ENCODE peak calls at places on chromosomes 5 and 9, in five cellular contexts. One of them, this sample, is unnamed. For H3K27me3, the result is how much of the 10 kb centered on the place peaks cover.

GRCh38 chr9:121034529-121034928 is 15.5 kb downstream of the C5 start:
- DNase-seq in AG04450: no peak
- DNase-seq in SJSA1: no peak
- DNase-seq in tibial nerve: no peak
- DNase-seq in CD8-positive, alpha-beta T cell: no peak
- DNase-seq in this sample: no peak

GRCh38 chr9:37410969-37411785 is 11.3 kb upstream of the GRHPR start:
- DNase-seq in CD8-positive, alpha-beta T cell: no peak
- DNase-seq in tibial nerve: no peak
- DNase-seq in AG04450: no peak
- DNase-seq in SJSA1: no peak
- DNase-seq in this sample: peak

GRCh38 chr5:158435161-158435616 is 576.2 kb upstream of the CLINT1 start:
- DNase-seq in SJSA1: no peak
- DNase-seq in CD8-positive, alpha-beta T cell: no peak
- DNase-seq in AG04450: no peak
- DNase-seq in tibial nerve: no peak
- DNase-seq in this sample: no peak

GRCh38 chr5:67983251-67983941 is 232.2 kb upstream of the PIK3R1 start:
- DNase-seq in CD8-positive, alpha-beta T cell: no peak
- DNase-seq in SJSA1: peak
- DNase-seq in tibial nerve: no peak
- DNase-seq in AG04450: peak
- DNase-seq in this sample: no peak

GRCh38 chr5:132506094-132506692 is 15.6 kb upstream of the IRF1 start:
- DNase-seq in AG04450: peak
- DNase-seq in CD8-positive, alpha-beta T cell: no peak
- DNase-seq in tibial nerve: no peak
- DNase-seq in SJSA1: peak
- DNase-seq in this sample: peak

GRCh38 chr9:99027414-99027813 is 77.5 kb upstream of the TGFBR1 start:
- DNase-seq in AG04450: no peak
- DNase-seq in SJSA1: no peak
- DNase-seq in CD8-positive, alpha-beta T cell: no peak
- DNase-seq in tibial nerve: no peak
- DNase-seq in this sample: no peak

GRCh38 chr5:54637654-54638053 is 120.1 kb downstream of the SNX18 start:
- DNase-seq in tibial nerve: no peak
- DNase-seq in CD8-positive, alpha-beta T cell: no peak
- DNase-seq in SJSA1: no peak
- DNase-seq in AG04450: no peak
- DNase-seq in this sample: no peak

GRCh38 chr9:76646249-76646648 is 118.0 kb upstream of the PCA3 start:
- DNase-seq in tibial nerve: no peak
- DNase-seq in SJSA1: no peak
- DNase-seq in AG04450: no peak
- DNase-seq in CD8-positive, alpha-beta T cell: no peak
- DNase-seq in this sample: no peak

GRCh38 chr5:14399054-14399657 is 182.4 kb upstream of the OTULINL start:
- DNase-seq in CD8-positive, alpha-beta T cell: no peak
- DNase-seq in tibial nerve: no peak
- DNase-seq in AG04450: no peak
- DNase-seq in SJSA1: peak
- DNase-seq in this sample: peak

GRCh38 chr9:96567203-96567700 is 52.4 kb downstream of the CDC14B start:
- DNase-seq in SJSA1: no peak
- DNase-seq in AG04450: no peak
- DNase-seq in tibial nerve: no peak
- DNase-seq in CD8-positive, alpha-beta T cell: peak
- DNase-seq in this sample: no peak
- H3K4me3 ChIP-seq in SJSA1: peak
- H3K4me3 ChIP-seq in AG04450: peak
- H3K4me3 ChIP-seq in tibial nerve: peak
- H3K4me3 ChIP-seq in CD8-positive, alpha-beta T cell: peak
- H3K4me3 ChIP-seq in this sample: peak

GRCh38 chr5:178234753-178235599 is 2.4 kb upstream of the PHYKPL start:
- DNase-seq in tibial nerve: peak
- DNase-seq in SJSA1: peak
- DNase-seq in AG04450: no peak
- DNase-seq in CD8-positive, alpha-beta T cell: peak
- DNase-seq in this sample: peak

GRCh38 chr5:178236685-178237084 is 4.1 kb upstream of the PHYKPL start:
- DNase-seq in CD8-positive, alpha-beta T cell: no peak
- DNase-seq in SJSA1: no peak
- DNase-seq in AG04450: no peak
- DNase-seq in tibial nerve: no peak
- DNase-seq in this sample: no peak

GRCh38 chr5:178235600-178235998 is 3.0 kb upstream of the PHYKPL start:
- DNase-seq in tibial nerve: no peak
- DNase-seq in AG04450: no peak
- DNase-seq in SJSA1: no peak
- DNase-seq in CD8-positive, alpha-beta T cell: no peak
- DNase-seq in this sample: no peak

GRCh38 chr5:178237431-178238312 is 5.1 kb upstream of the PHYKPL start:
- DNase-seq in SJSA1: no peak
- DNase-seq in AG04450: no peak
- DNase-seq in CD8-positive, alpha-beta T cell: no peak
- DNase-seq in tibial nerve: no peak
- DNase-seq in this sample: no peak

GRCh38 chr5:178236126-178236525 is 3.5 kb upstream of the PHYKPL start:
- DNase-seq in SJSA1: no peak
- DNase-seq in AG04450: no peak
- DNase-seq in tibial nerve: no peak
- DNase-seq in CD8-positive, alpha-beta T cell: no peak
- DNase-seq in this sample: no peak
- H3K27me3 ChIP-seq in SJSA1: under half
- H3K27me3 ChIP-seq in AG04450: under half
- H3K27me3 ChIP-seq in tibial nerve: under half
- H3K27me3 ChIP-seq in CD8-positive, alpha-beta T cell: under half
- H3K27me3 ChIP-seq in this sample: under half

GRCh38 chr5:114360362-114360761 is 1.5 kb upstream of the KCNN2 start:
- DNase-seq in AG04450: no peak
- DNase-seq in CD8-positive, alpha-beta T cell: no peak
- DNase-seq in tibial nerve: no peak
- DNase-seq in SJSA1: peak
- DNase-seq in this sample: peak
- H3K4me3 ChIP-seq in AG04450: peak
- H3K4me3 ChIP-seq in CD8-positive, alpha-beta T cell: no peak
- H3K4me3 ChIP-seq in tibial nerve: no peak
- H3K4me3 ChIP-seq in SJSA1: no peak
- H3K4me3 ChIP-seq in this sample: peak

GRCh38 chr5:139806111-139806510 is 10.5 kb downstream of the PSD2 start:
- DNase-seq in AG04450: no peak
- DNase-seq in CD8-positive, alpha-beta T cell: no peak
- DNase-seq in SJSA1: no peak
- DNase-seq in tibial nerve: no peak
- DNase-seq in this sample: no peak

GRCh38 chr5:139806726-139807646 is 11.4 kb downstream of the PSD2 start:
- DNase-seq in SJSA1: no peak
- DNase-seq in CD8-positive, alpha-beta T cell: no peak
- DNase-seq in tibial nerve: no peak
- DNase-seq in AG04450: no peak
- DNase-seq in this sample: peak

GRCh38 chr5:139809331-139809810 is 13.8 kb downstream of the PSD2 start:
- DNase-seq in tibial nerve: no peak
- DNase-seq in CD8-positive, alpha-beta T cell: no peak
- DNase-seq in SJSA1: no peak
- DNase-seq in AG04450: no peak
- DNase-seq in this sample: no peak

GRCh38 chr5:139808481-139809330 is 13.1 kb downstream of the PSD2 start:
- DNase-seq in AG04450: no peak
- DNase-seq in CD8-positive, alpha-beta T cell: no peak
- DNase-seq in tibial nerve: no peak
- DNase-seq in SJSA1: peak
- DNase-seq in this sample: peak

GRCh38 chr5:139807647-139808030 is 12.0 kb downstream of the PSD2 start:
- DNase-seq in AG04450: no peak
- DNase-seq in SJSA1: no peak
- DNase-seq in tibial nerve: no peak
- DNase-seq in CD8-positive, alpha-beta T cell: no peak
- DNase-seq in this sample: peak
- H3K27me3 ChIP-seq in AG04450: under half
- H3K27me3 ChIP-seq in SJSA1: under half
- H3K27me3 ChIP-seq in tibial nerve: under half
- H3K27me3 ChIP-seq in CD8-positive, alpha-beta T cell: under half
- H3K27me3 ChIP-seq in this sample: under half

DNA sequence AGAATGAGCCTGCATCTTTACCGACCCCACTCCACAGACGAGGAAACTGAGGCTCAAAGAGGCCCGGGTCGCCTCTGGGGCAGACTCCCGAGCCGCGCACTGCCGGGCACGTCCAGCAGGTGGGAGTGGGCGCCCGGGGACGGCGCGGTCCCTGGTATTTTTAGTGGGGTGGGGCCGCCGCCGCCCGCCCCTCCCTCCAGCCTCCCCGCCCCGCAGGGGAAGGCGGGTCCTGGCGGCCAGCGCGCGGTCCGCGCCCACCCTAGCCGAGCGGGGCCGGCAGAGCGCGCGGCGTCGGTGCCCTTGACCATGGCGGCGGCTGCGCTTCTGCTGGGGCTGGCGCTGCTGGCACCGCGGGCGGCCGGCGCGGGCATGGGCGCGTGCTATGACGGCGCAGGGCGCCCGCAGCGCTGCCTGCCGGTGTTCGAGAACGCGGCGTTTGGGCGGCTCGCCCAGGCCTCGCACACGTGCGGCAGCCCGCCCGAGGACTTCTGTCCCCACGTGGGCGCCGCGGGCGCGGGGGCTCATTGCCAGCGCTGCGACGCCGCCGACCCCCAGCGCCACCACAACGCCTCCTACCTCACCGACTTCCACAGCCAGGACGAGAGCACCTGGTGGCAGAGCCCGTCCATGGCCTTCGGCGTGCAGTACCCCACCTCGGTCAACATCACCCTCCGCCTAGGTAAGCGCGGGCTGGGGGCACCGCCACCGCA is at the start of gene LAMC3:
- DNase-seq in CD8-positive, alpha-beta T cell: no peak
- DNase-seq in AG04450: no peak
- DNase-seq in SJSA1: no peak
- DNase-seq in tibial nerve: no peak
- DNase-seq in this sample: peak
- H3K4me3 ChIP-seq in CD8-positive, alpha-beta T cell: no peak
- H3K4me3 ChIP-seq in AG04450: peak
- H3K4me3 ChIP-seq in SJSA1: no peak
- H3K4me3 ChIP-seq in tibial nerve: no peak
- H3K4me3 ChIP-seq in this sample: peak

GRCh38 chr5:179342577-179342976 is 2.7 kb downstream of the ADAMTS2 start:
- DNase-seq in AG04450: no peak
- DNase-seq in CD8-positive, alpha-beta T cell: no peak
- DNase-seq in tibial nerve: no peak
- DNase-seq in SJSA1: no peak
- DNase-seq in this sample: peak
- H3K27me3 ChIP-seq in AG04450: under half
- H3K27me3 ChIP-seq in CD8-positive, alpha-beta T cell: under half
- H3K27me3 ChIP-seq in tibial nerve: under half
- H3K27me3 ChIP-seq in SJSA1: under half
- H3K27me3 ChIP-seq in this sample: under half